ENCODE peak calls at places on chromosomes 12 and 14, in seven cellular contexts. Y, K, I, Z, T, X and J are unnamed samples.

GRCh38 chr14:92663049-92663448 is 85.4 kb downstream of the LGMN start:
- DNase-seq in Z (no peak), X (no peak), I (no peak), K (peak; percentile 30), Y (no peak), T (no peak), J (no peak)

GRCh38 chr12:127559349-127560040 is 707.5 kb upstream of the TMEM132C start:
- DNase-seq in Y (peak; percentile 97), I (peak; percentile 83), Z (peak; percentile 78), K (peak; percentile 94), X (no peak), T (no peak), J (peak; percentile 39)

GRCh38 chr14:90578283-90578985 is 181.6 kb downstream of the CALM1 start:
- DNase-seq in Z (no peak), X (no peak), T (no peak), I (no peak), K (no peak), Y (no peak), J (no peak)

GRCh38 chr12:49020441-49020840 is 1.9 kb upstream of the PRKAG1 start:
- DNase-seq in I (peak; percentile 32), Y (no peak), T (no peak), Z (no peak), K (no peak), X (no peak), J (no peak)

GRCh38 chr12:31002999-31003398 is 70.7 kb upstream of the DDX11 start:
- DNase-seq in Z (peak; percentile 42), T (no peak), Y (peak; percentile 80), X (no peak), I (no peak), K (peak; percentile 35), J (no peak)

GRCh38 chr14:52154992-52155655 is 86.3 kb upstream of the NID2 start:
- DNase-seq in K (no peak), X (no peak), Y (no peak), Z (no peak), T (no peak), I (no peak), J (no peak)

GRCh38 chr14:72616294-72616693 is 277.6 kb downstream of the DPF3 start:
- DNase-seq in K (peak; percentile 91), I (no peak), Z (no peak), X (no peak), Y (peak; percentile 87), T (no peak), J (no peak)

GRCh38 chr12:113933201-113933786 is 32.8 kb downstream of the RBM19 start:
- DNase-seq in T (peak; percentile 48), I (no peak), K (peak; percentile 79), X (no peak), Y (peak; percentile 90), Z (peak; percentile 79), J (no peak)

GRCh38 chr12:110269622-110270124 is 11.4 kb upstream of the ATP2A2 start:
- DNase-seq in I (peak; percentile 68), K (peak; percentile 84), Y (peak; percentile 77), X (no peak), Z (peak; percentile 91), T (no peak), J (no peak)

GRCh38 chr12:21666722-21667121 is 9.1 kb upstream of the LDHB start:
- DNase-seq in T (no peak), X (no peak), Z (no peak), K (no peak), I (no peak), Y (peak; percentile 26), J (no peak)

GRCh38 chr14:101409006-101409543 is 152.2 kb upstream of the DIO3 start:
- DNase-seq in Y (no peak), K (no peak), T (no peak), I (no peak), Z (no peak), X (no peak), J (no peak)

GRCh38 chr12:55673638-55674037 is 34.1 kb downstream of the ITGA7 start:
- DNase-seq in Z (no peak), Y (no peak), T (no peak), K (no peak), X (no peak), I (no peak), J (no peak)

GRCh38 chr14:64478634-64479250 is 13.4 kb downstream of the AKAP5 start:
- DNase-seq in I (no peak), K (peak; percentile 37), T (no peak), Z (no peak), X (no peak), Y (peak; percentile 34), J (no peak)

GRCh38 chr12:49626169-49626835 is 2.9 kb downstream of the PRPF40B start:
- DNase-seq in X (no peak), K (peak; percentile 54), Y (peak; percentile 53), Z (no peak), T (no peak), I (no peak), J (no peak)

GRCh38 chr14:76118594-76118993 is 33.1 kb upstream of the GPATCH2L start:
- DNase-seq in T (no peak), Z (no peak), I (no peak), X (no peak), K (no peak), Y (no peak), J (no peak)

DNA sequence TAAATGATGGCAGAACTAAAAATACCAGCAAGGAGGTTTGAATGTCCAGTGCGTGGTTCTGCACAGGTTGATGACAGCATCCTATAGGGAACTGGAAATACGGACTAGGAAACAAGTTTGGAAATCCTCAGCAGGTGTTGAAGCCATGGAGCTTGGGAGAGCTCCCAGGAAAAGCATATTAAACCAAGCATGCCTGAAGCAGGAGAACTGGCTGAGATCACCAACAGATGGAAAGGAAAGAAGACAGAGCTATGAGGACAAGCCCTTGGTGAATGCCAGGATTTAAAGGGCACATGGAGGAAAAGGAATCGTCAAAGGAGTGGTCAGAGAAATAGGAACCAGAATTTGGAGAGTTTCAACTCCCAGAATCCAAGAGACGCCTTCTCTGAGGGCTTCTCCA is 21.2 kb upstream of the ELK3 start:
- DNase-seq in I (no peak), Y (no peak), K (no peak), X (no peak), Z (no peak), T (no peak), J (no peak)
- H2BK120ac ChIP-seq in I (no peak overlapping the region), Y (no peak overlapping the region), K (no peak overlapping the region), X (no peak overlapping the region), Z (no peak overlapping the region), T (no peak overlapping the region), J (no peak overlapping the region)

GRCh38 chr12:45284096-45284901 is 68.4 kb downstream of the ANO6 start:
- DNase-seq in Y (peak; percentile 88), X (peak; percentile 70), T (no peak), I (peak; percentile 59), K (peak; percentile 87), Z (peak; percentile 88), J (no peak)

GRCh38 chr12:45285717-45286116 is 69.8 kb downstream of the ANO6 start:
- DNase-seq in Z (no peak), Y (no peak), K (no peak), X (no peak), T (no peak), I (peak; percentile 42), J (no peak)

GRCh38 chr12:45279916-45280547 is 64.1 kb downstream of the ANO6 start:
- DNase-seq in T (no peak), X (no peak), Z (no peak), I (no peak), Y (no peak), K (no peak), J (no peak)

GRCh38 chr12:45281994-45282393 is 66.1 kb downstream of the ANO6 start:
- DNase-seq in K (peak; percentile 56), I (no peak), Z (no peak), X (no peak), T (no peak), Y (no peak), J (no peak)

GRCh38 chr12:45282411-45282810 is 66.5 kb downstream of the ANO6 start:
- DNase-seq in Z (no peak), Y (no peak), X (no peak), T (no peak), I (no peak), K (no peak), J (no peak)
- H2BK120ac ChIP-seq in Z (no peak overlapping the region), Y (no peak overlapping the region), X (peak overlapping the region; percentile 17), T (no peak overlapping the region), I (no peak overlapping the region), K (no peak overlapping the region), J (no peak overlapping the region)

GRCh38 chr12:65147312-65147905 is 22.0 kb upstream of the LEMD3 start:
- DNase-seq in I (no peak), Y (no peak), T (no peak), X (no peak), Z (no peak), K (no peak), J (no peak)
- H2BK120ac ChIP-seq in I (no peak overlapping the region), Y (no peak overlapping the region), T (no peak overlapping the region), X (peak overlapping the region; percentile 72), Z (no peak overlapping the region), K (no peak overlapping the region), J (no peak overlapping the region)

DNA sequence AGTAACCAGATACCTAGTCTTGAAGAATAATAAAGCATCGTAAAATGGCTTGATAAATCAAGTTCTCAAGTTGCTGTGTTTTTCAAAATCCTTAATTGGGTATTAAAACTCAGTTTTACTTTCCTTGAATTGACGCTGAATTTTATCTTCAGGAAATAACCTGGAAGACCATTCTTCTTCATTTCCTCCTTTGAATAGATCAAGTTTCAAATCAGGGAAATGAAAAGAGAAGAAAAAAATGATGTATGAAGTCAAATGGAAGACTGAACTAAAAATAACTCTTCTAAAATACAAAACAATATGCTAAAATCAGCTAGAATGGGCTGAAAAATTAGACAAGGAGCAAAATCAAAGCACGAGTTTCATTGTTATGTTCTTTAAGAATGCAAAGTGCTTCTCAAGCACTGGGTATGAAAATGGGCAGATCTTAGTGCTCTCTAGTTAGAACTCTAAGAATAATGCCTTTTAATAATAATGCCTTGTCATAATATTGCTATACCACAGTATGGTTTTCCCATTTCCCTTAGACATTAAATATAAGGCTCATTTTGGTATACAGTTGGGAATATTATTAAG is 54.6 kb upstream of the CLEC14A start:
- DNase-seq in X (no peak), Y (no peak), Z (no peak), I (no peak), T (no peak), K (no peak), J (no peak)
- H2BK120ac ChIP-seq in X (no peak overlapping the region), Y (no peak overlapping the region), Z (no peak overlapping the region), I (no peak overlapping the region), T (no peak overlapping the region), K (no peak overlapping the region), J (no peak overlapping the region)

GRCh38 chr12:41700940-41701339 is 443.7 kb downstream of the GXYLT1 start:
- DNase-seq in X (no peak), I (no peak), Z (no peak), Y (no peak), K (no peak), T (no peak), J (no peak)
- H2BK120ac ChIP-seq in X (no peak overlapping the region), I (no peak overlapping the region), Z (no peak overlapping the region), Y (no peak overlapping the region), K (no peak overlapping the region), T (no peak overlapping the region), J (no peak overlapping the region)